ENCODE peak calls at places on chromosomes 11 and 22, in ten cellular contexts. G, U, Z, C, Y, H, V, R, B and O are unnamed samples. For H3K9me3, the result is how much of the 10 kb centered on the place peaks cover.

GRCh38 chr22:49617866-49618688 is 209.6 kb downstream of the BRD1 start:
- DNase-seq in U (no peak), V (no peak), Y (no peak), G (no peak), Z (peak), H (peak), C (no peak), B (no peak), R (no peak), O (no peak)

GRCh38 chr11:133318221-133318620 is 214.1 kb downstream of the OPCML start:
- DNase-seq in G (no peak), U (no peak), Z (no peak), B (no peak), V (no peak), H (no peak), Y (no peak), C (no peak), R (no peak), O (no peak)

GRCh38 chr22:46110215-46110614 is 40.1 kb upstream of the PPARA start:
- DNase-seq in H (no peak), R (peak), U (peak), G (no peak), C (no peak), Z (no peak), V (no peak), B (peak), Y (peak), O (no peak)

GRCh38 chr11:129375731-129376657 is at the start of gene BARX2:
- DNase-seq in H (no peak), Z (peak), V (no peak), Y (no peak), R (peak), C (no peak), U (peak), G (no peak), B (peak), O (peak)

GRCh38 chr11:119935341-119935925 is 202.5 kb downstream of the TRIM29 start:
- DNase-seq in G (no peak), R (no peak), U (no peak), V (no peak), Y (no peak), B (no peak), H (no peak), Z (no peak), C (no peak), O (no peak)

GRCh38 chr11:78203184-78203583 is 14.5 kb downstream of the USP35 start:
- DNase-seq in Z (no peak), R (no peak), V (peak), U (no peak), Y (no peak), C (no peak), B (no peak), G (peak), H (peak), O (no peak)

GRCh38 chr11:96393753-96394348 is 4.0 kb downstream of the JRKL start:
- DNase-seq in B (peak), G (no peak), V (no peak), Y (no peak), H (no peak), U (peak), C (no peak), Z (no peak), R (peak), O (no peak)

GRCh38 chr11:3886985-3887384 is 31.5 kb downstream of the STIM1 start:
- DNase-seq in R (no peak), C (no peak), B (no peak), U (no peak), H (no peak), Z (no peak), V (no peak), G (no peak), Y (no peak), O (no peak)

GRCh38 chr22:27800250-27801131 is 1.1 kb downstream of the MN1 start:
- DNase-seq in C (no peak), B (peak), H (no peak), Y (no peak), G (no peak), Z (no peak), R (no peak), U (no peak), V (no peak), O (no peak)

GRCh38 chr11:122322369-122322768 is 206.4 kb upstream of the BLID start:
- DNase-seq in U (peak), C (no peak), R (no peak), G (no peak), H (no peak), Z (no peak), Y (no peak), V (no peak), B (no peak), O (no peak)

GRCh38 chr11:43574949-43575915 is 105.3 kb upstream of the HSD17B12 start:
- DNase-seq in C (no peak), H (no peak), V (no peak), U (peak), G (no peak), Y (no peak), B (no peak), R (no peak), Z (no peak), O (peak)

GRCh38 chr22:25956801-25957200 is 212.5 kb upstream of the SEZ6L start:
- DNase-seq in Z (no peak), R (no peak), Y (no peak), C (no peak), H (no peak), U (no peak), B (no peak), G (no peak), V (no peak), O (no peak)

GRCh38 chr11:12587333-12587997 is 86.8 kb upstream of the TEAD1 start:
- DNase-seq in Z (no peak), B (peak), V (no peak), C (no peak), H (no peak), U (peak), Y (no peak), G (no peak), R (peak), O (no peak)

GRCh38 chr22:45462034-45462655 is 40.5 kb upstream of the FBLN1 start:
- DNase-seq in Y (no peak), Z (no peak), B (no peak), R (no peak), C (no peak), H (no peak), V (no peak), U (no peak), G (no peak), O (no peak)

GRCh38 chr11:31655483-31655882 is 145.9 kb downstream of the ELP4 start:
- DNase-seq in R (peak), H (no peak), C (no peak), V (no peak), Z (peak), G (no peak), B (peak), Y (peak), U (peak), O (no peak)

GRCh38 chr11:67073908-67074307 is 17.3 kb downstream of the RHOD start:
- DNase-seq in G (no peak), Y (no peak), R (no peak), V (no peak), U (no peak), Z (no peak), H (no peak), C (no peak), B (no peak), O (no peak)

GRCh38 chr11:93541884-93542752 is 1.1 kb downstream of the SMCO4 start:
- DNase-seq in Y (peak), H (peak), Z (no peak), V (peak), G (peak), B (peak), U (peak), C (peak), R (peak), O (peak)

GRCh38 chr22:27980424-27981148 is 61.5 kb upstream of the PITPNB start:
- DNase-seq in Y (no peak), R (no peak), H (no peak), B (no peak), V (no peak), C (no peak), U (no peak), Z (no peak), G (no peak), O (peak)

GRCh38 chr11:40203606-40204005 is 1255.8 kb downstream of the LRRC4C start:
- DNase-seq in C (no peak), Z (no peak), V (no peak), R (no peak), H (no peak), B (no peak), U (no peak), Y (no peak), G (no peak), O (no peak)

GRCh38 chr11:93123351-93123898 is 74.4 kb downstream of the SLC36A4 start:
- DNase-seq in R (no peak), Y (no peak), V (no peak), Z (no peak), G (no peak), B (no peak), H (no peak), C (peak), U (peak), O (peak)

GRCh38 chr22:38706101-38706884 is 549 bp downstream of the GTPBP1 start:
- DNase-seq in U (peak), G (peak), B (peak), V (peak), H (peak), Y (no peak), C (peak), R (no peak), Z (no peak), O (peak)

GRCh38 chr11:22221143-22221542 is 28.3 kb downstream of the ANO5 start:
- DNase-seq in C (no peak), H (no peak), U (no peak), Y (no peak), B (no peak), Z (no peak), R (no peak), V (no peak), G (no peak), O (no peak)

GRCh38 chr11:87879118-87879517 is 296.1 kb downstream of the RAB38 start:
- DNase-seq in Y (no peak), U (no peak), B (no peak), C (no peak), Z (no peak), V (no peak), H (no peak), G (no peak), R (peak), O (no peak)

GRCh38 chr11:73295259-73295995 is 12.6 kb upstream of the ARHGEF17 start:
- DNase-seq in Y (peak), Z (no peak), H (peak), V (peak), U (peak), G (peak), C (peak), R (peak), B (peak), O (peak)

DNA sequence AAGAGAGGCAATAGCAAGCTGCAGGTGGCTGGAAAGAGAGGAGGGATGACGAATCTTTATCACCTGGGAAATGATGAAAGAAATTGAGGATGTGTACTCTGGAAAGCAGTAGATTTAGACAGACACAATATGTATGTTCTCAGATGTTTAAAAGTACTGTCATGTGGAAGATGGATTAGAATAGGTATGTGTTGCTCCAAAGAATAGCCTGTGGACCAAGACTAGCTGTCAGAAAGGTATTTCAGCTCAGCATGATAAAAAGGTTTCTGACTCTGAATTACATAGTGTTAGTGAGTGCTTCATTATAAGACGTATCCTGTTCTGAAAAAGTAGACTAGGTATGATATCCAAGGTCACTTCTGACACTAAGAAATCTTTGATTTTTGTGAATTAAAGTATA is 322.4 kb downstream of the CNTN5 start:
- DNase-seq in B (no peak), V (no peak), H (no peak), C (no peak), Z (no peak), G (no peak), Y (no peak), U (no peak), R (no peak), O (no peak)
- H3K9me3 ChIP-seq in B (under half), V (under half), H (under half), C (under half), Z (under half), G (under half), Y (under half), U (under half), R (under half), O (under half)

DNA sequence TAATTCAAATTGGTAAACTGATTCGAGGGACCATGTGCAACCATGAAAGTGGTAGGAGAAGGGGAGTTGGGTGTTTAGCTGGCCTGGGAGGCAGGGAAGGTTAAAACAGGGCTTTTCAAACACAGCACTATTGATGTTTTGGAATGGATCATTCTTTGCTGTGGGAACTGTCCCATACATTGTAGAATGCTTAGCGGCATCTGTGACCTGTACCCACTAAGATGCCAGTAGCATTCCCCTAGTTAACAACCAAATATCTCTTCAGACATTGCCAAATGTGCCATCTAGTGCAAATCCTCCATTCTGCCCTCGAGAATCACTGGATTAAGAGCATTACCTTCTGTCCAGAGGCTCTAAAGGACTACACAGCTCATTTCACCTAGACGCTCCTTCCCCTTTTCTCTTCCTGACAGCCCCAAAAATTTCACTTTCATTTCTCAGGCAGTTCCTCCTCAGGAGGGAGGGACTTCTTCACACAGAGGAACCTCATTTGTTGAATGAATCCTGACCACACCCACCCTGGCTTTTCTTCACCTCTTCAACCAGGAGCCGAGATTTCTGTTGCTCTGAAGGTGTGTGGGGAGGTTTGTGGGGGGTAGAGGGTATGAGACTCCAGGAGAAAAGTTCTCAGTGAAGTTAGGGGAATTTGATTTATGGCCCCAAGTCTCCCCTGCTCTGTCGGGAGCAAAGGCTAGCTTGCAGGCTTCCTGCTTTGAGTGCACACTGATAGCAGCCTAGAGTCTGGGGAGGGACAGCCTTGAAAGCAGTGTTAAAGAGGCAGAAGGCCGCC is at the start of gene TRIM34:
- DNase-seq in Z (no peak), C (peak), G (peak), V (peak), Y (peak), R (peak), H (no peak), B (peak), U (peak), O (peak)
- H3K27ac ChIP-seq in Z (peak), C (peak), G (peak), V (peak), Y (peak), R (no peak), H (no peak), B (peak), U (peak), O (peak)

GRCh38 chr11:64007629-64008282 is 21.5 kb downstream of the OTUB1 start:
- DNase-seq in C (peak), R (no peak), U (no peak), G (no peak), V (no peak), H (peak), Z (no peak), B (no peak), Y (no peak), O (peak)
- H3K4me3 ChIP-seq in C (peak), R (peak), U (no peak), G (no peak), V (no peak), H (peak), Z (no peak), B (peak), Y (no peak), O (peak)

GRCh38 chr22:48599346-48599745 is 1228.3 kb downstream of the BRD1 start:
- DNase-seq in B (no peak), G (no peak), Z (no peak), C (no peak), R (no peak), V (no peak), Y (no peak), U (no peak), H (no peak), O (no peak)
- H3K9me3 ChIP-seq in B (half or more), G (under half), Z (under half), C (under half), R (under half), V (under half), Y (under half), U (half or more), H (under half), O (under half)